ENCODE peak calls at places on chromosomes 6 and 20, in eight cellular contexts. One of them, this sample, is unnamed.

GRCh38 chr6:32984639-32985389 is 16.4 kb downstream of the BRD2 start:
- DNase-seq in stimulated activated CD4-positive, alpha-beta T cell treated with anti-CD3 and anti-CD28 coated beads, Interleukin-4, amount 100 ng/mL, for 1 hour: peak; percentile 93
- DNase-seq in iPS DF 19.7: no peak
- DNase-seq in kidney: peak; percentile 94
- DNase-seq in activated B cell treated with CpG ODN at 0.5 μM for 24 hours: peak; percentile 74
- DNase-seq in fibroblast of mammary gland: peak; percentile 79
- DNase-seq in AG09309: peak; percentile 38
- DNase-seq in occipital lobe: peak; percentile 55
- DNase-seq in this sample: peak; percentile 96

GRCh38 chr6:34300332-34300751 is 51.5 kb upstream of the SMIM29 start:
- DNase-seq in stimulated activated CD4-positive, alpha-beta T cell treated with anti-CD3 and anti-CD28 coated beads, Interleukin-4, amount 100 ng/mL, for 1 hour: no peak
- DNase-seq in iPS DF 19.7: no peak
- DNase-seq in kidney: no peak
- DNase-seq in activated B cell treated with CpG ODN at 0.5 μM for 24 hours: no peak
- DNase-seq in fibroblast of mammary gland: no peak
- DNase-seq in AG09309: no peak
- DNase-seq in occipital lobe: no peak
- DNase-seq in this sample: no peak

GRCh38 chr20:2751347-2751867 is 49.0 kb downstream of the CPXM1 start:
- DNase-seq in stimulated activated CD4-positive, alpha-beta T cell treated with anti-CD3 and anti-CD28 coated beads, Interleukin-4, amount 100 ng/mL, for 1 hour: no peak
- DNase-seq in iPS DF 19.7: no peak
- DNase-seq in kidney: no peak
- DNase-seq in activated B cell treated with CpG ODN at 0.5 μM for 24 hours: no peak
- DNase-seq in fibroblast of mammary gland: no peak
- DNase-seq in AG09309: no peak
- DNase-seq in occipital lobe: no peak
- DNase-seq in this sample: no peak

GRCh38 chr20:51318058-51318960 is 224.2 kb downstream of the NFATC2 start:
- DNase-seq in stimulated activated CD4-positive, alpha-beta T cell treated with anti-CD3 and anti-CD28 coated beads, Interleukin-4, amount 100 ng/mL, for 1 hour: peak; percentile 56
- DNase-seq in iPS DF 19.7: no peak
- DNase-seq in kidney: no peak
- DNase-seq in activated B cell treated with CpG ODN at 0.5 μM for 24 hours: peak; percentile 21
- DNase-seq in fibroblast of mammary gland: peak; percentile 34
- DNase-seq in AG09309: no peak
- DNase-seq in occipital lobe: no peak
- DNase-seq in this sample: no peak

GRCh38 chr6:96878101-96878500 is 19.6 kb downstream of the NDUFAF4 start:
- DNase-seq in stimulated activated CD4-positive, alpha-beta T cell treated with anti-CD3 and anti-CD28 coated beads, Interleukin-4, amount 100 ng/mL, for 1 hour: no peak
- DNase-seq in iPS DF 19.7: no peak
- DNase-seq in kidney: no peak
- DNase-seq in activated B cell treated with CpG ODN at 0.5 μM for 24 hours: no peak
- DNase-seq in fibroblast of mammary gland: no peak
- DNase-seq in AG09309: no peak
- DNase-seq in occipital lobe: no peak
- DNase-seq in this sample: no peak

GRCh38 chr20:60170116-60170515 is 211.9 kb downstream of the CDH26 start:
- DNase-seq in stimulated activated CD4-positive, alpha-beta T cell treated with anti-CD3 and anti-CD28 coated beads, Interleukin-4, amount 100 ng/mL, for 1 hour: no peak
- DNase-seq in iPS DF 19.7: no peak
- DNase-seq in kidney: no peak
- DNase-seq in activated B cell treated with CpG ODN at 0.5 μM for 24 hours: no peak
- DNase-seq in fibroblast of mammary gland: no peak
- DNase-seq in AG09309: no peak
- DNase-seq in occipital lobe: no peak
- DNase-seq in this sample: no peak

GRCh38 chr6:3751730-3752537 is 421 bp upstream of the PXDC1 start:
- DNase-seq in stimulated activated CD4-positive, alpha-beta T cell treated with anti-CD3 and anti-CD28 coated beads, Interleukin-4, amount 100 ng/mL, for 1 hour: peak; percentile 72
- DNase-seq in iPS DF 19.7: no peak
- DNase-seq in kidney: peak; percentile 96
- DNase-seq in activated B cell treated with CpG ODN at 0.5 μM for 24 hours: peak; percentile 72
- DNase-seq in fibroblast of mammary gland: peak; percentile 87
- DNase-seq in AG09309: peak; percentile 69
- DNase-seq in occipital lobe: peak; percentile 41
- DNase-seq in this sample: peak; percentile 97

GRCh38 chr6:129786548-129786947 is 74.6 kb downstream of the TMEM244 start:
- DNase-seq in stimulated activated CD4-positive, alpha-beta T cell treated with anti-CD3 and anti-CD28 coated beads, Interleukin-4, amount 100 ng/mL, for 1 hour: no peak
- DNase-seq in iPS DF 19.7: no peak
- DNase-seq in kidney: no peak
- DNase-seq in activated B cell treated with CpG ODN at 0.5 μM for 24 hours: no peak
- DNase-seq in fibroblast of mammary gland: peak; percentile 54
- DNase-seq in AG09309: no peak
- DNase-seq in occipital lobe: no peak
- DNase-seq in this sample: no peak

GRCh38 chr6:27791182-27791939 is 120.8 kb downstream of the OR2B2 start:
- DNase-seq in stimulated activated CD4-positive, alpha-beta T cell treated with anti-CD3 and anti-CD28 coated beads, Interleukin-4, amount 100 ng/mL, for 1 hour: no peak
- DNase-seq in iPS DF 19.7: no peak
- DNase-seq in kidney: peak; percentile 67
- DNase-seq in activated B cell treated with CpG ODN at 0.5 μM for 24 hours: no peak
- DNase-seq in fibroblast of mammary gland: peak; percentile 88
- DNase-seq in AG09309: peak; percentile 54
- DNase-seq in occipital lobe: peak; percentile 21
- DNase-seq in this sample: no peak

GRCh38 chr6:155310596-155310995 is 3.7 kb downstream of the TFB1M start:
- DNase-seq in stimulated activated CD4-positive, alpha-beta T cell treated with anti-CD3 and anti-CD28 coated beads, Interleukin-4, amount 100 ng/mL, for 1 hour: no peak
- DNase-seq in iPS DF 19.7: no peak
- DNase-seq in kidney: no peak
- DNase-seq in activated B cell treated with CpG ODN at 0.5 μM for 24 hours: no peak
- DNase-seq in fibroblast of mammary gland: peak; percentile 72
- DNase-seq in AG09309: no peak
- DNase-seq in occipital lobe: no peak
- DNase-seq in this sample: no peak

This sample was measured in posterior vena cava.